ENCODE peak calls at places on chromosomes 12 and 14, in five cellular contexts. One of them, this sample, is unnamed.

GRCh38 chr12:32989705-32990104 is 93.1 kb upstream of the PKP2 start:
- DNase-seq in K562: no peak
- DNase-seq in H1: no peak
- DNase-seq in HepG2: no peak
- DNase-seq in GM12878: no peak
- DNase-seq in this sample: no peak

GRCh38 chr14:74571901-74572828 is 39.9 kb downstream of the LTBP2 start:
- DNase-seq in K562: no peak
- DNase-seq in H1: no peak
- DNase-seq in HepG2: peak; percentile 38
- DNase-seq in GM12878: no peak
- DNase-seq in this sample: no peak

GRCh38 chr14:55130194-55130550 is 1.1 kb downstream of the LGALS3 start:
- DNase-seq in K562: no peak
- DNase-seq in H1: no peak
- DNase-seq in HepG2: peak; percentile 34
- DNase-seq in GM12878: no peak
- DNase-seq in this sample: peak; percentile 75

GRCh38 chr12:124599074-124599999 is 31.9 kb upstream of the NCOR2 start:
- DNase-seq in K562: no peak
- DNase-seq in H1: no peak
- DNase-seq in HepG2: no peak
- DNase-seq in GM12878: no peak
- DNase-seq in this sample: no peak

GRCh38 chr12:105705765-105706164 is 375.3 kb downstream of the C12orf75 start:
- DNase-seq in K562: peak; percentile 60
- DNase-seq in H1: peak; percentile 78
- DNase-seq in HepG2: peak; percentile 36
- DNase-seq in GM12878: no peak
- DNase-seq in this sample: peak; percentile 81

GRCh38 chr12:110349521-110350151 is 53.9 kb downstream of the ANAPC7 start:
- DNase-seq in K562: no peak
- DNase-seq in H1: no peak
- DNase-seq in HepG2: no peak
- DNase-seq in GM12878: no peak
- DNase-seq in this sample: no peak

GRCh38 chr12:97288526-97288925 is 174.1 kb upstream of the RMST start:
- DNase-seq in K562: no peak
- DNase-seq in H1: no peak
- DNase-seq in HepG2: no peak
- DNase-seq in GM12878: no peak
- DNase-seq in this sample: peak; percentile 30

GRCh38 chr12:130137141-130138018 is 24.9 kb upstream of the FZD10 start:
- DNase-seq in K562: no peak
- DNase-seq in H1: no peak
- DNase-seq in HepG2: no peak
- DNase-seq in GM12878: no peak
- DNase-seq in this sample: peak; percentile 43

GRCh38 chr12:26791328-26791791 is 41.6 kb downstream of the ITPR2 start:
- DNase-seq in K562: no peak
- DNase-seq in H1: no peak
- DNase-seq in HepG2: no peak
- DNase-seq in GM12878: peak; percentile 54
- DNase-seq in this sample: no peak

GRCh38 chr14:50631408-50631821 is 36.7 kb downstream of the SAV1 start:
- DNase-seq in K562: no peak
- DNase-seq in H1: no peak
- DNase-seq in HepG2: no peak
- DNase-seq in GM12878: no peak
- DNase-seq in this sample: no peak

GRCh38 chr14:89013098-89013504 is 188.7 kb downstream of the TTC8 start:
- DNase-seq in K562: peak; percentile 50
- DNase-seq in H1: peak; percentile 69
- DNase-seq in HepG2: peak; percentile 90
- DNase-seq in GM12878: no peak
- DNase-seq in this sample: peak; percentile 84

GRCh38 chr12:68667896-68668295 is 18.9 kb upstream of the NUP107 start:
- DNase-seq in K562: no peak
- DNase-seq in H1: no peak
- DNase-seq in HepG2: no peak
- DNase-seq in GM12878: no peak
- DNase-seq in this sample: peak; percentile 39

GRCh38 chr14:26370118-26370517 is 227.7 kb downstream of the NOVA1 start:
- DNase-seq in K562: no peak
- DNase-seq in H1: no peak
- DNase-seq in HepG2: no peak
- DNase-seq in GM12878: no peak
- DNase-seq in this sample: no peak

GRCh38 chr12:51886021-51886710 is 1.7 kb upstream of the ANKRD33 start:
- DNase-seq in K562: peak; percentile 46
- DNase-seq in H1: no peak
- DNase-seq in HepG2: peak; percentile 56
- DNase-seq in GM12878: no peak
- DNase-seq in this sample: peak; percentile 46

GRCh38 chr12:43462741-43463140 is 89.3 kb downstream of the ADAMTS20 start:
- DNase-seq in K562: no peak
- DNase-seq in H1: no peak
- DNase-seq in HepG2: no peak
- DNase-seq in GM12878: no peak
- DNase-seq in this sample: no peak

GRCh38 chr14:85088231-85088630 is 441.7 kb upstream of the FLRT2 start:
- DNase-seq in K562: no peak
- DNase-seq in H1: no peak
- DNase-seq in HepG2: no peak
- DNase-seq in GM12878: no peak
- DNase-seq in this sample: no peak

DNA sequence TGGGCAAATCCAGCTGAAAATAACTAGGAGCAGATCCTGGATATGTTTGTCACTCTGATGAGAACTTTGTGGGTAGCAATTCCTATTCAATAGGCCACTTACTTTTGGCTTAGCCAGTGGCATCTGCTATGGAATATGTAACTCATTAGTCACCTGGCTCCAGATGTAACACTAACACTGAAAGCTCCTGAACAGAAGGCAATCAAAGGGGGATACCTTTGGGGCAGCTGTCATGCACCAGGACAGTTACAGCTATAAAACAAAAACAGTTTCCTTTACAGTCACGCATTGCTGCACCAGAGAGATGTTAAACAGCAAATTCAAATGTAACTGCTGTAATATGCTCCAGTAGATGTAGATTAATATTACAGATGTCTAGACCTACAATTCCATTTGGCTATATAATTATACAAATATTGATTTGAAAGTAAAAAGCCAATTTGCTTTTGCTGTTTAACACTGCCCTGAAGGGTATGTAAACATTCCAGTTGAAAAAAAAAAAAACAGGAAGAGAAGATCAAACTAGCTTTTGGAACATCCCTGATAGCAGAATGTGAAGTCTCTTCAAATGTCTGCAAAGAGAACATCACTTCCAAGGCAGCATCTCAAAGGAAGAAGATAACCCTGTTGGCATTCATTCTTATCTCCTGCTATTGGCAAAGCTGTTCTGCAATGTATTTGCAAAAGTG is 18.4 kb downstream of the RACGAP1 start:
- DNase-seq in K562: no peak
- DNase-seq in H1: no peak
- DNase-seq in HepG2: no peak
- DNase-seq in GM12878: no peak
- DNase-seq in this sample: no peak
- TF ChIP-seq POLR2AphosphoS5 in K562: no peak
- TF ChIP-seq POLR2AphosphoS5 in H1: no peak
- TF ChIP-seq POLR2AphosphoS5 in HepG2: no peak
- TF ChIP-seq POLR2AphosphoS5 in GM12878: no peak
- TF ChIP-seq POLR2AphosphoS5 in this sample: no peak

GRCh38 chr12:62800707-62801400 is 134.1 kb downstream of the PPM1H start:
- DNase-seq in K562: no peak
- DNase-seq in H1: no peak
- DNase-seq in HepG2: no peak
- DNase-seq in GM12878: no peak
- DNase-seq in this sample: no peak
- TF ChIP-seq CREB1 in K562: no peak
- TF ChIP-seq CREB1 in H1: no peak
- TF ChIP-seq CREB1 in HepG2: no peak
- TF ChIP-seq CREB1 in GM12878: no peak
- TF ChIP-seq CREB1 in this sample: no peak

GRCh38 chr12:116068853-116069252 is 208.6 kb downstream of the MED13L start:
- DNase-seq in K562: peak; percentile 30
- DNase-seq in H1: no peak
- DNase-seq in HepG2: no peak
- DNase-seq in GM12878: no peak
- DNase-seq in this sample: no peak

GRCh38 chr12:116068371-116068770 is 209.1 kb downstream of the MED13L start:
- DNase-seq in K562: no peak
- DNase-seq in H1: no peak
- DNase-seq in HepG2: no peak
- DNase-seq in GM12878: no peak
- DNase-seq in this sample: no peak

GRCh38 chr12:116069943-116070342 is 207.6 kb downstream of the MED13L start:
- DNase-seq in K562: no peak
- DNase-seq in H1: no peak
- DNase-seq in HepG2: no peak
- DNase-seq in GM12878: no peak
- DNase-seq in this sample: no peak

GRCh38 chr12:116066381-116067230 is 210.9 kb downstream of the MED13L start:
- DNase-seq in K562: peak; percentile 69
- DNase-seq in H1: no peak
- DNase-seq in HepG2: peak; percentile 34
- DNase-seq in GM12878: no peak
- DNase-seq in this sample: peak; percentile 64

GRCh38 chr12:116067892-116068291 is 209.6 kb downstream of the MED13L start:
- DNase-seq in K562: peak; percentile 17
- DNase-seq in H1: no peak
- DNase-seq in HepG2: peak; percentile 26
- DNase-seq in GM12878: no peak
- DNase-seq in this sample: no peak
- H3K36me3 ChIP-seq in K562: peaks cover 9% of the 10 kb centered on the region
- H3K36me3 ChIP-seq in H1: no peaks in the 10 kb centered on the region
- H3K36me3 ChIP-seq in HepG2: no peaks in the 10 kb centered on the region
- H3K36me3 ChIP-seq in GM12878: no peaks in the 10 kb centered on the region
- H3K36me3 ChIP-seq in this sample: no peaks in the 10 kb centered on the region

GRCh38 chr14:24114536-24115450 is at the start of the genes DCAF11 and NRL:
- DNase-seq in K562: peak; percentile 97
- DNase-seq in H1: peak; percentile 99
- DNase-seq in HepG2: peak; percentile 100
- DNase-seq in GM12878: peak; percentile 99
- DNase-seq in this sample: peak; percentile 100

GRCh38 chr14:24115451-24116110 is 832 bp upstream of the NRL start:
- DNase-seq in K562: no peak
- DNase-seq in H1: no peak
- DNase-seq in HepG2: no peak
- DNase-seq in GM12878: no peak
- DNase-seq in this sample: no peak

GRCh38 chr14:24113379-24113800 is 1.2 kb upstream of the DCAF11 start:
- DNase-seq in K562: no peak
- DNase-seq in H1: no peak
- DNase-seq in HepG2: no peak
- DNase-seq in GM12878: no peak
- DNase-seq in this sample: no peak

GRCh38 chr14:24116111-24116809 is 1.5 kb upstream of the NRL start:
- DNase-seq in K562: no peak
- DNase-seq in H1: no peak
- DNase-seq in HepG2: no peak
- DNase-seq in GM12878: no peak
- DNase-seq in this sample: no peak

GRCh38 chr14:24113801-24114535 is 609 bp upstream of the DCAF11 start:
- DNase-seq in K562: peak; percentile 91
- DNase-seq in H1: peak; percentile 81
- DNase-seq in HepG2: peak; percentile 100
- DNase-seq in GM12878: peak; percentile 79
- DNase-seq in this sample: peak; percentile 95
- TF ChIP-seq POLR2AphosphoS5 in K562: peak; percentile 50
- TF ChIP-seq POLR2AphosphoS5 in H1: no peak
- TF ChIP-seq POLR2AphosphoS5 in HepG2: peak; percentile 94
- TF ChIP-seq POLR2AphosphoS5 in GM12878: peak; percentile 92
- TF ChIP-seq POLR2AphosphoS5 in this sample: no peak

GRCh38 chr12:121278450-121279375 is 17.8 kb downstream of the CAMKK2 start:
- DNase-seq in K562: no peak
- DNase-seq in H1: no peak
- DNase-seq in HepG2: no peak
- DNase-seq in GM12878: no peak
- DNase-seq in this sample: no peak
- TF ChIP-seq CREB1 in K562: no peak
- TF ChIP-seq CREB1 in H1: no peak
- TF ChIP-seq CREB1 in HepG2: no peak
- TF ChIP-seq CREB1 in GM12878: no peak
- TF ChIP-seq CREB1 in this sample: no peak

GRCh38 chr12:120125029-120125428 is 8.5 kb upstream of the RAB35 start:
- DNase-seq in K562: no peak
- DNase-seq in H1: no peak
- DNase-seq in HepG2: no peak
- DNase-seq in GM12878: no peak
- DNase-seq in this sample: no peak
- H3K36me3 ChIP-seq in K562: peaks cover 36% of the 10 kb centered on the region
- H3K36me3 ChIP-seq in H1: peaks cover 22% of the 10 kb centered on the region
- H3K36me3 ChIP-seq in HepG2: peaks cover 15% of the 10 kb centered on the region
- H3K36me3 ChIP-seq in GM12878: peaks cover 7% of the 10 kb centered on the region
- H3K36me3 ChIP-seq in this sample: peaks cover 27% of the 10 kb centered on the region

DNA sequence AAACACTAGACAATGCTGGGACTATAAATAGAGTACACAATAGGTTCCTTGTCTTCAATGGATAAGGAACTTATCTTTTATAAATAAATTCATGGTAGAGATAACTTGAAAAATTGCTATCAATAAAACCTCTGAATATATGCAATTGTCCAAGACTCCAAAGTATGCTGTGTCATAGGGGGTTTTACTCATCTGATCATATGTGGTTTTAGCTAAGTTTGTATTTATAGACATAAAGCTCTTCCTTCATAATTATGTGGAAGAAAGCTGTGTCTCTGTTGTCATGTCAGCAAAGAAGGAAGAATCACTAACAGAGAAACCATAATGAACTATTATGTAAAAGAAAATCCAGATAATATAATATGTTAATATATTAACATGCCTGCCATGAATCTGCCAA is 111.5 kb upstream of the ATXN7L3B start:
- DNase-seq in K562: no peak
- DNase-seq in H1: no peak
- DNase-seq in HepG2: no peak
- DNase-seq in GM12878: no peak
- DNase-seq in this sample: no peak
- TF ChIP-seq POLR2AphosphoS5 in K562: no peak
- TF ChIP-seq POLR2AphosphoS5 in H1: no peak
- TF ChIP-seq POLR2AphosphoS5 in HepG2: no peak
- TF ChIP-seq POLR2AphosphoS5 in GM12878: no peak
- TF ChIP-seq POLR2AphosphoS5 in this sample: no peak

This sample was measured in GM23338.